ENCODE peak calls at places on chromosomes 12 and 14, in ten cellular contexts. E is heart left ventricle; I is fibroblast of lung; N is neural progenitor cell; A is left ventricle myocardium inferior; H is mesenchymal stem cell; K is CD8-positive, alpha-beta T cell; J is adrenal gland; G is HCT116; R is esophagus squamous epithelium. Y is an unnamed sample.

GRCh38 chr12:43921666-43922337 is 85.9 kb downstream of the TMEM117 start:
- DNase-seq in G (no peak), K (no peak), I (peak; percentile 44), N (no peak), E (no peak), R (no peak), H (peak; percentile 7), A (no peak), J (no peak), Y (no peak)

GRCh38 chr14:54046250-54046649 is 89.6 kb upstream of the BMP4 start:
- DNase-seq in K (no peak), R (no peak), A (no peak), E (no peak), G (no peak), J (no peak), N (no peak), H (no peak), I (no peak), Y (no peak)

GRCh38 chr14:100540141-100540925 is 46.9 kb downstream of the BEGAIN start:
- DNase-seq in H (peak; percentile 10), A (peak; percentile 11), E (no peak), G (no peak), N (peak; percentile 51), R (no peak), I (no peak), K (no peak), J (no peak), Y (peak; percentile 11)

GRCh38 chr14:101047326-101047725 is 143.8 kb upstream of the RTL1 start:
- DNase-seq in A (no peak), G (no peak), R (no peak), E (no peak), J (no peak), N (no peak), I (no peak), K (no peak), H (no peak), Y (no peak)

GRCh38 chr12:130456375-130457199 is 118.9 kb downstream of the PIWIL1 start:
- DNase-seq in A (peak; percentile 68), G (no peak), H (no peak), K (no peak), I (no peak), R (no peak), J (no peak), N (no peak), E (peak; percentile 52), Y (no peak)

GRCh38 chr12:91316161-91316759 is 133.6 kb upstream of the DCN start:
- DNase-seq in N (no peak), J (no peak), A (no peak), H (no peak), K (no peak), E (no peak), G (no peak), I (peak; percentile 5), R (no peak), Y (no peak)

GRCh38 chr14:74954947-74955228 is 509 bp downstream of the PGF start:
- DNase-seq in K (no peak), G (no peak), N (no peak), E (peak; percentile 23), R (no peak), H (no peak), J (no peak), I (no peak), A (no peak), Y (no peak)

GRCh38 chr12:9331218-9331626 is 123.0 kb upstream of the PZP start:
- DNase-seq in I (peak; percentile 13), A (peak; percentile 62), E (peak; percentile 34), R (no peak), H (peak; percentile 50), N (peak; percentile 71), G (peak; percentile 21), K (peak; percentile 82), J (peak; percentile 82), Y (no peak)

GRCh38 chr12:47286676-47287075 is 206.9 kb upstream of the AMIGO2 start:
- DNase-seq in R (no peak), K (no peak), I (no peak), N (peak; percentile 90), H (no peak), G (no peak), J (no peak), A (no peak), E (no peak), Y (no peak)

GRCh38 chr12:90245396-90245795 is 536.8 kb upstream of the ATP2B1 start:
- DNase-seq in N (no peak), J (no peak), I (no peak), G (no peak), K (no peak), H (no peak), R (no peak), E (no peak), A (no peak), Y (no peak)

GRCh38 chr12:122845041-122845864 is 10.0 kb downstream of the HIP1R start:
- DNase-seq in H (no peak), N (no peak), J (peak; percentile 67), G (no peak), I (no peak), E (no peak), A (no peak), R (no peak), K (no peak), Y (no peak)

GRCh38 chr14:50237448-50237847 is 6.1 kb upstream of the SOS2 start:
- DNase-seq in K (no peak), H (no peak), G (no peak), A (no peak), N (no peak), R (no peak), E (no peak), J (no peak), I (no peak), Y (no peak)

GRCh38 chr14:90179357-90179756 is 77.0 kb upstream of the PSMC1 start:
- DNase-seq in I (no peak), K (no peak), G (no peak), H (no peak), E (no peak), N (no peak), J (peak; percentile 49), R (no peak), A (no peak), Y (no peak)

GRCh38 chr12:88266851-88267360 is 124.8 kb downstream of the TMTC3 start:
- DNase-seq in A (no peak), G (no peak), K (no peak), R (no peak), J (no peak), I (no peak), H (peak; percentile 28), N (no peak), E (no peak), Y (no peak)

GRCh38 chr14:22607291-22607690 is 9.2 kb downstream of the ABHD4 start:
- DNase-seq in N (no peak), A (no peak), H (no peak), K (no peak), I (peak; percentile 30), E (no peak), J (no peak), R (no peak), G (no peak), Y (no peak)

DNA sequence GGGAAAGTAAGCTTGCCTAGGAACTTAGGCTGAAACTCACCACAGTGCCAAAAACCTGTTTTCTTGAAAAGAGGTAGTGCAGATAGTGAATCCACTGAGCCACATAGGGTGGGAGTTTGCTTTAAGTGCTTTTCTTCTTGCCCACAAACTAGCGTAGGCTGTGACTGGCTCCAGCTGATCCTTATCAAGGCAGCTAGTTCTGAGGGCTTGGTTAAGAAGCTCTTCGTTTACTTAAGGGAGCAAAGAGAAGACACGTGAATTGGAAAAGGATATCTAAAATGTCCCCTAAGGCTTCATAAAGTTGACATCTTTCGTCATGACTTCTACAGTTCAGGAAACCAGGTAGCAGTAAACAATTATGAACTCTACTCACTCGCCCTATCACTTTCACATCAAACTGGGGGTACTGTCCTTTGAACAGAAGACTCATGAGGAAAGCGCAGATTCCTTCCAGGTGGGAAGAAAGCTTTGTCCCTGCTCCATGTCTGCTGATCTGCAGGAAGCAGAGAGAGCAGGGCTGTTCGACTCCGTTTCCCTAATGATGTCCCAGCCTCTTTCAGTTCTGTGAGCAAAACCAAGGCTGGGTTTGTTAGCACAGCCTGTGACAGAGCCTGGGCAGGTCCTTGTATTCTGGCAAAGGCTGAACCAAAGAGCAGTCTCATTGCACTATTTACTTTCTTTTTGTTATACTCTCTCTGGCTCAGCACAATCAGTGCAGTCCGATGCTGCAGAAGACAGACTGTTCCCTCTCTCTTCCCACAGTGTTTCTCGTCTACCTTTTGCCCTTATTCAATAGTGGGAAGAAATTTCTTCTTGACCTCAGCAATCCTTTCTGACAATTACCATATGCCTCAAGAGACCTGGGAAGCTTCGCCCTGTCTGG is 93.5 kb upstream of the ETV6 start:
- DNase-seq in E (no peak), G (no peak), K (no peak), H (no peak), N (no peak), R (no peak), I (peak; percentile 39), A (no peak), J (no peak), Y (no peak)
- H3K4me3 ChIP-seq in E (peak overlapping the region; percentile 14), G (no peak overlapping the region), K (peak overlapping the region; percentile 4), H (peak overlapping the region; percentile 27), N (no peak overlapping the region), R (peak overlapping the region; percentile 27), I (no peak overlapping the region), A (peak overlapping the region; percentile 38), J (no peak overlapping the region), Y (peak overlapping the region; percentile 7)

DNA sequence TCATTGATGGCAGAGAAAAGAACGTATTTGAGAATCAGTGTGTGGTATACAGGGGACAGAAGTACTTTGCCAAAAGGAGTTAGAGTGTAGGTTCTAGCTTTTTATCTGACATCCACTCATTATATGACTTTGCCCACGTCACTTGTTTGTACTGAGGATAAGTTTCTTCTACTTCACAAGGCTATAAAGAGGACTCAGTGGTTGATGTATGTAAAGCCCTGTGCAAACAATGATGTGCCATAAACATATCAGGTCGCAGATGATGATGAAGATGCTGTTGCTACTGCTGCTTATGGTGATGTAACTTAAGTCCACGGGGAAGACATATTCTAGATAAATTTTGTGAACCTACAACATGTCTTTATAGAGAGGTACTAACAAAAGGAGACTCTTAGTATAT is 66.3 kb downstream of the TRHDE start:
- DNase-seq in N (no peak), E (no peak), A (no peak), I (no peak), R (no peak), G (no peak), K (no peak), J (no peak), H (no peak), Y (no peak)
- H3K4me1 ChIP-seq in N (no peaks in the 10 kb centered on the region), E (no peaks in the 10 kb centered on the region), A (no peaks in the 10 kb centered on the region), I (no peaks in the 10 kb centered on the region), R (no peaks in the 10 kb centered on the region), G (no peaks in the 10 kb centered on the region), K (no peaks in the 10 kb centered on the region), J (no peaks in the 10 kb centered on the region), H (no peaks in the 10 kb centered on the region), Y (no peaks in the 10 kb centered on the region)

DNA sequence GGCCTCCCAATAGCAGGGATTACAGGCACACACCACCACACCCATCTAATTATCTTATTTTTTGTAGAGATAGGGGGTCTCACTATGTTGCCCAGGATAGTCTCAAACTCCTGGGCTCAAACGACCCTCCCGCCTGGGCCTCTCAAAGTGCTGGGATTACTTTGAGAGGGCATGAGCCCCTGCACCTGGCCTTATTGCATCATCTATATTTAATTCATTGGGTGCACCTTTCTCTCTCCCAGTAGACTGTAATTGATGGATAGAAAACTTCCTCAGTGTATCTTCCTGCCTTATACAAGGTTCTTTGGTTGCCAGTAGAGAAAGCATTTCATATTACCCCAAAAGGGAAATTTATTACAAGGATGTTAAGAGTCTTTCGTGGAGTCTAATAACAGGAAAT is 8.9 kb upstream of the MORN3 start:
- DNase-seq in N (no peak), H (no peak), E (no peak), R (no peak), J (no peak), G (no peak), I (no peak), K (no peak), A (no peak), Y (no peak)
- H3K27ac ChIP-seq in N (no peak overlapping the region), H (no peak overlapping the region), E (no peak overlapping the region), R (no peak overlapping the region), J (no peak overlapping the region), G (no peak overlapping the region), I (no peak overlapping the region), K (no peak overlapping the region), A (no peak overlapping the region), Y (no peak overlapping the region)

GRCh38 chr12:57235728-57236131 is 6.2 kb downstream of the SHMT2 start:
- DNase-seq in G (no peak), J (no peak), N (no peak), I (no peak), R (no peak), K (no peak), H (no peak), E (no peak), A (no peak), Y (no peak)
- H3K4me3 ChIP-seq in G (no peak overlapping the region), J (no peak overlapping the region), N (no peak overlapping the region), I (no peak overlapping the region), R (peak overlapping the region; percentile 45), K (no peak overlapping the region), H (no peak overlapping the region), E (peak overlapping the region; percentile 53), A (peak overlapping the region; percentile 69), Y (no peak overlapping the region)

Y was measured in uterus.